ENCODE peak calls at places on chromosomes 3 and 15, in eight cellular contexts. I, D, K, R, T, P, G and H are unnamed samples.

GRCh38 chr3:16085884-16086608 is 88.4 kb upstream of the GALNT15 start:
- DNase-seq in I (no peak), D (peak), K (no peak), R (no peak), T (no peak), P (no peak), G (no peak), H (no peak)

GRCh38 chr3:17645074-17645698 is 97.2 kb downstream of the TBC1D5 start:
- DNase-seq in I (peak), D (no peak), K (peak), R (no peak), T (no peak), P (peak), G (no peak), H (peak)

GRCh38 chr15:101637549-101638318 is 14.4 kb downstream of the TM2D3 start:
- DNase-seq in I (no peak), D (no peak), K (no peak), R (no peak), T (no peak), P (no peak), G (no peak), H (no peak)

GRCh38 chr3:184642623-184643308 is 69.1 kb downstream of the MAGEF1 start:
- DNase-seq in I (no peak), D (no peak), K (no peak), R (no peak), T (no peak), P (no peak), G (no peak), H (no peak)

GRCh38 chr15:66862111-66862815 is 160.2 kb downstream of the SMAD6 start:
- DNase-seq in I (no peak), D (no peak), K (no peak), R (no peak), T (no peak), P (no peak), G (no peak), H (peak)

GRCh38 chr3:185823280-185824044 is 1.4 kb downstream of the IGF2BP2 start:
- DNase-seq in I (no peak), D (no peak), K (peak), R (no peak), T (no peak), P (peak), G (no peak), H (peak)

GRCh38 chr3:193773266-193774183 is 180.5 kb downstream of the OPA1 start:
- DNase-seq in I (no peak), D (no peak), K (no peak), R (no peak), T (no peak), P (no peak), G (no peak), H (no peak)

GRCh38 chr15:86915811-86916331 is 836.2 kb downstream of the AGBL1 start:
- DNase-seq in I (peak), D (peak), K (no peak), R (no peak), T (no peak), P (peak), G (no peak), H (no peak)

GRCh38 chr15:69170597-69170996 is 10.2 kb downstream of the GLCE start:
- DNase-seq in I (no peak), D (no peak), K (no peak), R (no peak), T (no peak), P (no peak), G (no peak), H (no peak)

GRCh38 chr3:13593615-13594014 is 44.7 kb downstream of the FBLN2 start:
- DNase-seq in I (no peak), D (no peak), K (no peak), R (no peak), T (no peak), P (no peak), G (no peak), H (no peak)

GRCh38 chr3:50003766-50004278 is 63.9 kb downstream of the RBM6 start:
- DNase-seq in I (no peak), D (no peak), K (no peak), R (no peak), T (no peak), P (no peak), G (no peak), H (no peak)

GRCh38 chr3:174342941-174343431 is 516.1 kb upstream of the NAALADL2 start:
- DNase-seq in I (no peak), D (no peak), K (no peak), R (no peak), T (no peak), P (no peak), G (no peak), H (no peak)

GRCh38 chr3:135249186-135249585 is 454.1 kb downstream of the EPHB1 start:
- DNase-seq in I (no peak), D (no peak), K (no peak), R (no peak), T (no peak), P (no peak), G (no peak), H (no peak)

GRCh38 chr15:62835351-62835750 is 207.2 kb upstream of the TPM1 start:
- DNase-seq in I (no peak), D (no peak), K (no peak), R (no peak), T (no peak), P (no peak), G (no peak), H (no peak)

GRCh38 chr15:48177383-48177874 is 666 bp downstream of the MYEF2 start:
- DNase-seq in I (peak), D (no peak), K (peak), R (peak), T (peak), P (no peak), G (no peak), H (no peak)

GRCh38 chr3:184807549-184807948 is 4.4 kb upstream of the VPS8 start:
- DNase-seq in I (no peak), D (no peak), K (no peak), R (no peak), T (no peak), P (no peak), G (no peak), H (no peak)

GRCh38 chr15:101359365-101359947 is 64.4 kb upstream of the SNRPA1 start:
- DNase-seq in I (no peak), D (no peak), K (no peak), R (no peak), T (no peak), P (no peak), G (no peak), H (no peak)

GRCh38 chr3:161349529-161350278 is 21.6 kb downstream of the SPTSSB start:
- DNase-seq in I (peak), D (no peak), K (no peak), R (no peak), T (no peak), P (no peak), G (no peak), H (no peak)

GRCh38 chr15:67472957-67473356 is 48.0 kb upstream of the C15orf61 start:
- DNase-seq in I (no peak), D (no peak), K (no peak), R (no peak), T (no peak), P (no peak), G (no peak), H (no peak)

GRCh38 chr15:75823860-75824613 is 19.2 kb upstream of the UBE2Q2 start:
- DNase-seq in I (no peak), D (no peak), K (no peak), R (no peak), T (no peak), P (no peak), G (no peak), H (no peak)

GRCh38 chr15:65371976-65372786 is 5.6 kb downstream of the IGDCC3 start:
- DNase-seq in I (no peak), D (no peak), K (no peak), R (no peak), T (no peak), P (no peak), G (no peak), H (no peak)

GRCh38 chr3:177604181-177604580 is 406.9 kb upstream of the TBL1XR1 start:
- DNase-seq in I (no peak), D (no peak), K (no peak), R (no peak), T (no peak), P (no peak), G (no peak), H (no peak)

GRCh38 chr3:105853801-105854432 is 14.9 kb downstream of the CBLB start:
- DNase-seq in I (no peak), D (no peak), K (peak), R (no peak), T (no peak), P (no peak), G (no peak), H (no peak)

GRCh38 chr3:53180305-53181023 is 19.5 kb downstream of the PRKCD start:
- DNase-seq in I (no peak), D (no peak), K (peak), R (no peak), T (no peak), P (no peak), G (no peak), H (no peak)

GRCh38 chr15:84880007-84880406 is 4.5 kb upstream of the SLC28A1 start:
- DNase-seq in I (no peak), D (no peak), K (no peak), R (no peak), T (no peak), P (no peak), G (no peak), H (no peak)

GRCh38 chr3:108127301-108127988 is 36.6 kb upstream of the CD47 start:
- DNase-seq in I (no peak), D (no peak), K (peak), R (peak), T (peak), P (no peak), G (no peak), H (no peak)

GRCh38 chr3:63364909-63365308 is 86.8 kb downstream of the SYNPR start:
- DNase-seq in I (no peak), D (no peak), K (no peak), R (no peak), T (no peak), P (peak), G (no peak), H (peak)

GRCh38 chr3:15794842-15795562 is 2.8 kb downstream of the ANKRD28 start:
- DNase-seq in I (no peak), D (no peak), K (no peak), R (no peak), T (no peak), P (no peak), G (no peak), H (no peak)

GRCh38 chr3:197713477-197713822 is 23.3 kb downstream of the RUBCN start:
- DNase-seq in I (no peak), D (no peak), K (no peak), R (no peak), T (no peak), P (no peak), G (no peak), H (no peak)